ENCODE peak calls at places on chromosomes 6 and 20, in eight cellular contexts. One of them, this sample, is unnamed.

GRCh38 chr6:37624121-37624520 is 73.6 kb downstream of the MDGA1 start:
- DNase-seq in left ventricle myocardium inferior: no peak
- DNase-seq in GM06990: no peak
- DNase-seq in T47D: no peak
- DNase-seq in HEK293T: no peak
- DNase-seq in choroid plexus epithelial cell: no peak
- DNase-seq in GM18507: no peak
- DNase-seq in skeletal muscle cell: no peak
- DNase-seq in this sample: no peak

GRCh38 chr6:69593706-69594105 is 203.1 kb downstream of the LMBRD1 start:
- DNase-seq in left ventricle myocardium inferior: no peak
- DNase-seq in GM06990: no peak
- DNase-seq in T47D: no peak
- DNase-seq in HEK293T: no peak
- DNase-seq in choroid plexus epithelial cell: no peak
- DNase-seq in GM18507: no peak
- DNase-seq in skeletal muscle cell: no peak
- DNase-seq in this sample: no peak

GRCh38 chr6:107731422-107732319 is 92.4 kb downstream of the SCML4 start:
- DNase-seq in left ventricle myocardium inferior: no peak
- DNase-seq in GM06990: no peak
- DNase-seq in T47D: no peak
- DNase-seq in HEK293T: no peak
- DNase-seq in choroid plexus epithelial cell: no peak
- DNase-seq in GM18507: no peak
- DNase-seq in skeletal muscle cell: no peak
- DNase-seq in this sample: no peak

GRCh38 chr6:132096996-132097395 is 145.8 kb upstream of the CCN2 start:
- DNase-seq in left ventricle myocardium inferior: no peak
- DNase-seq in GM06990: no peak
- DNase-seq in T47D: no peak
- DNase-seq in HEK293T: no peak
- DNase-seq in choroid plexus epithelial cell: no peak
- DNase-seq in GM18507: no peak
- DNase-seq in skeletal muscle cell: no peak
- DNase-seq in this sample: no peak

GRCh38 chr6:41958022-41958856 is 16.6 kb upstream of the CCND3 start:
- DNase-seq in left ventricle myocardium inferior: no peak
- DNase-seq in GM06990: no peak
- DNase-seq in T47D: no peak
- DNase-seq in HEK293T: no peak
- DNase-seq in choroid plexus epithelial cell: no peak
- DNase-seq in GM18507: no peak
- DNase-seq in skeletal muscle cell: no peak
- DNase-seq in this sample: no peak

GRCh38 chr20:37526238-37526838 is 1.3 kb downstream of the BLCAP start:
- DNase-seq in left ventricle myocardium inferior: no peak
- DNase-seq in GM06990: no peak
- DNase-seq in T47D: peak
- DNase-seq in HEK293T: peak
- DNase-seq in choroid plexus epithelial cell: peak
- DNase-seq in GM18507: no peak
- DNase-seq in skeletal muscle cell: no peak
- DNase-seq in this sample: no peak

GRCh38 chr6:46845126-46845525 is 51.9 kb downstream of the MEP1A start:
- DNase-seq in left ventricle myocardium inferior: no peak
- DNase-seq in GM06990: no peak
- DNase-seq in T47D: no peak
- DNase-seq in HEK293T: no peak
- DNase-seq in choroid plexus epithelial cell: no peak
- DNase-seq in GM18507: no peak
- DNase-seq in skeletal muscle cell: no peak
- DNase-seq in this sample: no peak

GRCh38 chr6:1518855-1519254 is 90.9 kb upstream of the FOXC1 start:
- DNase-seq in left ventricle myocardium inferior: no peak
- DNase-seq in GM06990: no peak
- DNase-seq in T47D: no peak
- DNase-seq in HEK293T: no peak
- DNase-seq in choroid plexus epithelial cell: no peak
- DNase-seq in GM18507: no peak
- DNase-seq in skeletal muscle cell: no peak
- DNase-seq in this sample: no peak

GRCh38 chr20:6668546-6668945 is 98.9 kb upstream of the BMP2 start:
- DNase-seq in left ventricle myocardium inferior: no peak
- DNase-seq in GM06990: no peak
- DNase-seq in T47D: no peak
- DNase-seq in HEK293T: no peak
- DNase-seq in choroid plexus epithelial cell: no peak
- DNase-seq in GM18507: no peak
- DNase-seq in skeletal muscle cell: no peak
- DNase-seq in this sample: no peak

GRCh38 chr6:10278786-10279185 is 136.1 kb downstream of the TFAP2A start:
- DNase-seq in left ventricle myocardium inferior: no peak
- DNase-seq in GM06990: no peak
- DNase-seq in T47D: no peak
- DNase-seq in HEK293T: no peak
- DNase-seq in choroid plexus epithelial cell: no peak
- DNase-seq in GM18507: no peak
- DNase-seq in skeletal muscle cell: no peak
- DNase-seq in this sample: no peak

GRCh38 chr6:26028753-26029569 is 58.3 kb upstream of the HFE start:
- DNase-seq in left ventricle myocardium inferior: no peak
- DNase-seq in GM06990: no peak
- DNase-seq in T47D: no peak
- DNase-seq in HEK293T: no peak
- DNase-seq in choroid plexus epithelial cell: peak
- DNase-seq in GM18507: no peak
- DNase-seq in skeletal muscle cell: no peak
- DNase-seq in this sample: no peak

GRCh38 chr6:155077784-155078183 is 82.7 kb downstream of the TIAM2 start:
- DNase-seq in left ventricle myocardium inferior: no peak
- DNase-seq in GM06990: no peak
- DNase-seq in T47D: no peak
- DNase-seq in HEK293T: no peak
- DNase-seq in choroid plexus epithelial cell: no peak
- DNase-seq in GM18507: no peak
- DNase-seq in skeletal muscle cell: no peak
- DNase-seq in this sample: no peak

GRCh38 chr20:57130160-57130772 is 136.2 kb downstream of the BMP7 start:
- DNase-seq in left ventricle myocardium inferior: no peak
- DNase-seq in GM06990: no peak
- DNase-seq in T47D: no peak
- DNase-seq in HEK293T: no peak
- DNase-seq in choroid plexus epithelial cell: peak
- DNase-seq in GM18507: no peak
- DNase-seq in skeletal muscle cell: no peak
- DNase-seq in this sample: no peak

GRCh38 chr6:73743556-73743955 is 47.6 kb downstream of the CD109 start:
- DNase-seq in left ventricle myocardium inferior: no peak
- DNase-seq in GM06990: no peak
- DNase-seq in T47D: no peak
- DNase-seq in HEK293T: no peak
- DNase-seq in choroid plexus epithelial cell: peak
- DNase-seq in GM18507: no peak
- DNase-seq in skeletal muscle cell: no peak
- DNase-seq in this sample: no peak

GRCh38 chr20:36093804-36094145 is 60.8 kb upstream of the EPB41L1 start:
- DNase-seq in left ventricle myocardium inferior: no peak
- DNase-seq in GM06990: no peak
- DNase-seq in T47D: no peak
- DNase-seq in HEK293T: no peak
- DNase-seq in choroid plexus epithelial cell: no peak
- DNase-seq in GM18507: no peak
- DNase-seq in skeletal muscle cell: no peak
- DNase-seq in this sample: no peak

This sample was measured in GM12892.